ENCODE peak calls at places on chromosome 13, in five cellular contexts. One of them, this sample, is unnamed.

GRCh38 chr13:64819081-64819480 is 2411.1 kb downstream of the PCDH9 start:
- DNase-seq in cardiac muscle cell: no peak
- DNase-seq in psoas muscle: no peak
- DNase-seq in tibial nerve: no peak
- DNase-seq in nephron progenitor cell: no peak
- DNase-seq in this sample: no peak

GRCh38 chr13:30585748-30586262 is 31.9 kb upstream of the USPL1 start:
- DNase-seq in cardiac muscle cell: no peak
- DNase-seq in psoas muscle: no peak
- DNase-seq in tibial nerve: no peak
- DNase-seq in nephron progenitor cell: no peak
- DNase-seq in this sample: no peak

GRCh38 chr13:35881360-35881759 is 249.8 kb downstream of the DCLK1 start:
- DNase-seq in cardiac muscle cell: no peak
- DNase-seq in psoas muscle: no peak
- DNase-seq in tibial nerve: no peak
- DNase-seq in nephron progenitor cell: no peak
- DNase-seq in this sample: no peak

GRCh38 chr13:73754727-73755292 is 379.4 kb downstream of the KLF12 start:
- DNase-seq in cardiac muscle cell: peak
- DNase-seq in psoas muscle: no peak
- DNase-seq in tibial nerve: no peak
- DNase-seq in nephron progenitor cell: peak
- DNase-seq in this sample: no peak

GRCh38 chr13:44396963-44397580 is 23.4 kb downstream of the SERP2 start:
- DNase-seq in cardiac muscle cell: peak
- DNase-seq in psoas muscle: no peak
- DNase-seq in tibial nerve: no peak
- DNase-seq in nephron progenitor cell: peak
- DNase-seq in this sample: no peak

GRCh38 chr13:42798118-42798517 is 16.7 kb downstream of the FAM216B start:
- DNase-seq in cardiac muscle cell: no peak
- DNase-seq in psoas muscle: no peak
- DNase-seq in tibial nerve: no peak
- DNase-seq in nephron progenitor cell: no peak
- DNase-seq in this sample: no peak

GRCh38 chr13:24854311-24854710 is 90.3 kb downstream of the RNF17 start:
- DNase-seq in cardiac muscle cell: no peak
- DNase-seq in psoas muscle: no peak
- DNase-seq in tibial nerve: no peak
- DNase-seq in nephron progenitor cell: no peak
- DNase-seq in this sample: no peak

GRCh38 chr13:33757713-33758112 is 60.2 kb upstream of the RFC3 start:
- DNase-seq in cardiac muscle cell: no peak
- DNase-seq in psoas muscle: no peak
- DNase-seq in tibial nerve: no peak
- DNase-seq in nephron progenitor cell: no peak
- DNase-seq in this sample: no peak

GRCh38 chr13:42946927-42947326 is 45.1 kb downstream of the EPSTI1 start:
- DNase-seq in cardiac muscle cell: no peak
- DNase-seq in psoas muscle: no peak
- DNase-seq in tibial nerve: no peak
- DNase-seq in nephron progenitor cell: no peak
- DNase-seq in this sample: no peak

GRCh38 chr13:21663197-21663596 is 7.7 kb upstream of the FGF9 start:
- DNase-seq in cardiac muscle cell: no peak
- DNase-seq in psoas muscle: no peak
- DNase-seq in tibial nerve: no peak
- DNase-seq in nephron progenitor cell: no peak
- DNase-seq in this sample: no peak

GRCh38 chr13:43261018-43261417 is 237.6 kb downstream of the DNAJC15 start:
- DNase-seq in cardiac muscle cell: no peak
- DNase-seq in psoas muscle: no peak
- DNase-seq in tibial nerve: no peak
- DNase-seq in nephron progenitor cell: no peak
- DNase-seq in this sample: no peak

GRCh38 chr13:101514100-101514499 is 61.6 kb downstream of the ITGBL1 start:
- DNase-seq in cardiac muscle cell: no peak
- DNase-seq in psoas muscle: no peak
- DNase-seq in tibial nerve: no peak
- DNase-seq in nephron progenitor cell: no peak
- DNase-seq in this sample: no peak

GRCh38 chr13:104327217-104327616 is 1261.0 kb upstream of the SLC10A2 start:
- DNase-seq in cardiac muscle cell: no peak
- DNase-seq in psoas muscle: no peak
- DNase-seq in tibial nerve: no peak
- DNase-seq in nephron progenitor cell: no peak
- DNase-seq in this sample: no peak

GRCh38 chr13:20803180-20803965 is 29.6 kb upstream of the EEF1AKMT1 start:
- DNase-seq in cardiac muscle cell: no peak
- DNase-seq in psoas muscle: no peak
- DNase-seq in tibial nerve: no peak
- DNase-seq in nephron progenitor cell: no peak
- DNase-seq in this sample: no peak

GRCh38 chr13:73060251-73061160 is 1.7 kb downstream of the KLF5 start:
- DNase-seq in cardiac muscle cell: no peak
- DNase-seq in psoas muscle: peak
- DNase-seq in tibial nerve: no peak
- DNase-seq in nephron progenitor cell: peak
- DNase-seq in this sample: no peak

GRCh38 chr13:48644141-48644540 is 9.6 kb upstream of the CYSLTR2 start:
- DNase-seq in cardiac muscle cell: no peak
- DNase-seq in psoas muscle: no peak
- DNase-seq in tibial nerve: no peak
- DNase-seq in nephron progenitor cell: no peak
- DNase-seq in this sample: no peak

GRCh38 chr13:66492479-66492878 is 737.7 kb downstream of the PCDH9 start:
- DNase-seq in cardiac muscle cell: peak
- DNase-seq in psoas muscle: no peak
- DNase-seq in tibial nerve: no peak
- DNase-seq in nephron progenitor cell: no peak
- DNase-seq in this sample: no peak

GRCh38 chr13:21846605-21847004 is 175.7 kb downstream of the FGF9 start:
- DNase-seq in cardiac muscle cell: no peak
- DNase-seq in psoas muscle: no peak
- DNase-seq in tibial nerve: no peak
- DNase-seq in nephron progenitor cell: no peak
- DNase-seq in this sample: no peak

GRCh38 chr13:24341439-24341838 is 32.1 kb downstream of the C1QTNF9 start:
- DNase-seq in cardiac muscle cell: no peak
- DNase-seq in psoas muscle: no peak
- DNase-seq in tibial nerve: no peak
- DNase-seq in nephron progenitor cell: no peak
- DNase-seq in this sample: no peak

GRCh38 chr13:54183728-54184127 is 1155.1 kb downstream of the OLFM4 start:
- DNase-seq in cardiac muscle cell: no peak
- DNase-seq in psoas muscle: no peak
- DNase-seq in tibial nerve: no peak
- DNase-seq in nephron progenitor cell: no peak
- DNase-seq in this sample: no peak

GRCh38 chr13:54185101-54185500 is 1156.5 kb downstream of the OLFM4 start:
- DNase-seq in cardiac muscle cell: no peak
- DNase-seq in psoas muscle: no peak
- DNase-seq in tibial nerve: no peak
- DNase-seq in nephron progenitor cell: no peak
- DNase-seq in this sample: no peak

GRCh38 chr13:54184576-54184975 is 1156.0 kb downstream of the OLFM4 start:
- DNase-seq in cardiac muscle cell: no peak
- DNase-seq in psoas muscle: no peak
- DNase-seq in tibial nerve: no peak
- DNase-seq in nephron progenitor cell: no peak
- DNase-seq in this sample: no peak

GRCh38 chr13:54187461-54187860 is 1158.8 kb downstream of the OLFM4 start:
- DNase-seq in cardiac muscle cell: no peak
- DNase-seq in psoas muscle: no peak
- DNase-seq in tibial nerve: no peak
- DNase-seq in nephron progenitor cell: no peak
- DNase-seq in this sample: no peak

DNA sequence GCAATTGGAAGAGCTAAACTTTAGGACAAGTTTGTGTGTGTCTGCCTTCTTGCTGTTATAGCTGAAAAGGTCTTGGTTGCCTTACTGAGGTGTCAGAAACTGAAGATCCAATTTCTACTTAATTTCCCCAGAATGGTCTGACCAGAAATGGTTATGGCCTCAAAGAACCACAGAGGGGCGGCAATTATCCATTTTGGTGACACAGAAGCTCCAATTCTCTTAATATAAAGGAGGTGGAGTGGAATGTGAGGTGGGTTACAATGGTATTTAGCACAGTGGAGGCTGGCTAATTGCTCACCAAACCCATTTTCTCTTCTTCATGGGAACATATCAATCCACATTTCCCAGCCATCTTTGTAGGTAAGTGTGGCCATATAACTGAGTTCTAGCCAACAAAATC is 1157.2 kb downstream of the OLFM4 start:
- DNase-seq in cardiac muscle cell: peak
- DNase-seq in psoas muscle: no peak
- DNase-seq in tibial nerve: no peak
- DNase-seq in nephron progenitor cell: peak
- DNase-seq in this sample: peak
- TF ChIP-seq CTCF in cardiac muscle cell: no peak
- TF ChIP-seq CTCF in psoas muscle: no peak
- TF ChIP-seq CTCF in tibial nerve: no peak
- TF ChIP-seq CTCF in nephron progenitor cell: peak
- TF ChIP-seq CTCF in this sample: peak

DNA sequence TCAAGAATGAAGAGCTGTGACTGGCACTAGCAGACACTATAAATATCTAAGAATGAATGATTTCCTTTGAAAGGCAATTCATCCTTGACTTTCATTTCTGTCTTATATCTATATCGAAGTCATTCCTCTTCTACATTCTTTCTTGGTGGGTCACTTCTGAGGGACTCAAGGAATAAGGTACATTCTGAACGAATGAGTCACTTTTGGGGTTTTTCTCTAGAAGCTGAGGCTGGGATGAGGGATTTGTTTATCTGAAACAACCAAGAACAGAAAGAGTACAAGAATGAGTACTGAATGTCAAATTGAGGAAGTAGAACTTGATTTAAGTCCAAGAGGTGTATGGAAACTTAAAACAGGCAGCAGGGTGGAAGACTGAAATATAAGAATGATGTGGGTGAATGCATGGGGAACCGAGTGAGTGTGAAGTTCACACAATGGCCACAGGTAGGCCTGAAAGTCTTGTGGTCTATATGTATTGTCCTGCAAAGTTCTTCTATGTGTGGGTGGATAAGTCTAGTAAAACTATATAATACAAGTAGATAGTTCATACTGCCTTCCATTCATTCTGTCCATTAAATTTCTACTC is 343.9 kb downstream of the OXGR1 start:
- DNase-seq in cardiac muscle cell: no peak
- DNase-seq in psoas muscle: no peak
- DNase-seq in tibial nerve: no peak
- DNase-seq in nephron progenitor cell: no peak
- DNase-seq in this sample: no peak
- TF ChIP-seq CTCF in cardiac muscle cell: no peak
- TF ChIP-seq CTCF in psoas muscle: no peak
- TF ChIP-seq CTCF in tibial nerve: no peak
- TF ChIP-seq CTCF in nephron progenitor cell: no peak
- TF ChIP-seq CTCF in this sample: no peak

GRCh38 chr13:27665761-27666160 is 44.1 kb downstream of the POLR1D start:
- DNase-seq in cardiac muscle cell: no peak
- DNase-seq in psoas muscle: no peak
- DNase-seq in tibial nerve: no peak
- DNase-seq in nephron progenitor cell: no peak
- DNase-seq in this sample: no peak

GRCh38 chr13:27666951-27667350 is 45.3 kb downstream of the POLR1D start:
- DNase-seq in cardiac muscle cell: no peak
- DNase-seq in psoas muscle: no peak
- DNase-seq in tibial nerve: no peak
- DNase-seq in nephron progenitor cell: no peak
- DNase-seq in this sample: no peak

GRCh38 chr13:27663947-27664346 is 42.3 kb downstream of the POLR1D start:
- DNase-seq in cardiac muscle cell: peak
- DNase-seq in psoas muscle: no peak
- DNase-seq in tibial nerve: no peak
- DNase-seq in nephron progenitor cell: no peak
- DNase-seq in this sample: no peak

GRCh38 chr13:27662738-27663470 is 41.2 kb downstream of the POLR1D start:
- DNase-seq in cardiac muscle cell: no peak
- DNase-seq in psoas muscle: no peak
- DNase-seq in tibial nerve: no peak
- DNase-seq in nephron progenitor cell: no peak
- DNase-seq in this sample: no peak

GRCh38 chr13:27665333-27665732 is 43.6 kb downstream of the POLR1D start:
- DNase-seq in cardiac muscle cell: peak
- DNase-seq in psoas muscle: no peak
- DNase-seq in tibial nerve: no peak
- DNase-seq in nephron progenitor cell: no peak
- DNase-seq in this sample: no peak
- TF ChIP-seq CTCF in cardiac muscle cell: peak
- TF ChIP-seq CTCF in psoas muscle: peak
- TF ChIP-seq CTCF in tibial nerve: no peak
- TF ChIP-seq CTCF in nephron progenitor cell: no peak
- TF ChIP-seq CTCF in this sample: no peak

GRCh38 chr13:106520205-106521004 is 15.1 kb downstream of the EFNB2 start:
- DNase-seq in cardiac muscle cell: peak
- DNase-seq in psoas muscle: no peak
- DNase-seq in tibial nerve: no peak
- DNase-seq in nephron progenitor cell: no peak
- DNase-seq in this sample: no peak
- TF ChIP-seq CTCF in cardiac muscle cell: peak
- TF ChIP-seq CTCF in psoas muscle: peak
- TF ChIP-seq CTCF in tibial nerve: peak
- TF ChIP-seq CTCF in nephron progenitor cell: no peak
- TF ChIP-seq CTCF in this sample: no peak

GRCh38 chr13:91157273-91158014 is 190.0 kb upstream of the MIR17HG start:
- DNase-seq in cardiac muscle cell: no peak
- DNase-seq in psoas muscle: no peak
- DNase-seq in tibial nerve: no peak
- DNase-seq in nephron progenitor cell: no peak
- DNase-seq in this sample: no peak

GRCh38 chr13:91166714-91167511 is 180.6 kb upstream of the MIR17HG start:
- DNase-seq in cardiac muscle cell: no peak
- DNase-seq in psoas muscle: no peak
- DNase-seq in tibial nerve: no peak
- DNase-seq in nephron progenitor cell: no peak
- DNase-seq in this sample: no peak

GRCh38 chr13:91158015-91158390 is 189.5 kb upstream of the MIR17HG start:
- DNase-seq in cardiac muscle cell: no peak
- DNase-seq in psoas muscle: no peak
- DNase-seq in tibial nerve: no peak
- DNase-seq in nephron progenitor cell: no peak
- DNase-seq in this sample: no peak

GRCh38 chr13:91165758-91166157 is 181.7 kb upstream of the MIR17HG start:
- DNase-seq in cardiac muscle cell: no peak
- DNase-seq in psoas muscle: no peak
- DNase-seq in tibial nerve: no peak
- DNase-seq in nephron progenitor cell: no peak
- DNase-seq in this sample: no peak

DNA sequence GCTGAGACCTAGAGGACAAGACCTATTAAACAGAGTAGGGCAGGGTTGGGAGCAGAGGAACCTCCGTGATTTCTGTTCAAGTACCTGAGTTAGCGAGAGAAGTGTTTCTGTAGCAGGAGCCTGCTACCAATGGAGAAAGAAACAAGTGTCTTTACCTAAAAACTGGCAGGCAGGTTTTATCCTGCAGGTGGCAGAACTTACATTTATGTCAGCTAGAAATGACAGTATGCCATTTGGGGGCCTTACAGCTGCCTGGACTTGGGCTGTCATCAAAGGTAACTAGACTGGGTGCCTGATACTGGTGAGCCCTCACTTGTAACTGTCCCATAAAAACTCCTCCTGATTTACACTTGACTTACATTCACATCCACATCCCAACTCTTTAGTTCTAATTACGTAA is 185.3 kb upstream of the MIR17HG start:
- DNase-seq in cardiac muscle cell: peak
- DNase-seq in psoas muscle: no peak
- DNase-seq in tibial nerve: no peak
- DNase-seq in nephron progenitor cell: no peak
- DNase-seq in this sample: no peak
- TF ChIP-seq CTCF in cardiac muscle cell: no peak
- TF ChIP-seq CTCF in psoas muscle: no peak
- TF ChIP-seq CTCF in tibial nerve: no peak
- TF ChIP-seq CTCF in nephron progenitor cell: no peak
- TF ChIP-seq CTCF in this sample: no peak